ENCODE peak calls at places on chromosomes 3 and 15, in four cellular contexts. X, R, G and T are unnamed samples.

GRCh38 chr3:110568246-110568645 is 503.4 kb upstream of the NECTIN3 start:
- DNase-seq in X (no peak), R (no peak), G (no peak), T (no peak)

GRCh38 chr15:96362759-96363678 is 32.5 kb downstream of the NR2F2 start:
- DNase-seq in X (no peak), G (peak; percentile 83), R (no peak), T (no peak)

GRCh38 chr3:107845355-107846281 is 245.2 kb downstream of the CD47 start:
- DNase-seq in R (no peak), G (no peak), X (no peak), T (no peak)

GRCh38 chr3:52650437-52650836 is 35.3 kb downstream of the PBRM1 start:
- DNase-seq in R (no peak), G (no peak), X (no peak), T (no peak)

GRCh38 chr3:44427683-44428082 is 49.8 kb downstream of the ZNF445 start:
- DNase-seq in X (no peak), G (peak; percentile 29), R (no peak), T (no peak)

GRCh38 chr15:23467110-23467600 is 20.1 kb upstream of the GOLGA6L2 start:
- DNase-seq in R (no peak), X (no peak), G (peak; percentile 58), T (no peak)

GRCh38 chr3:50179710-50180109 is 11.7 kb upstream of the GNAT1 start:
- DNase-seq in X (no peak), G (no peak), R (no peak), T (no peak)

GRCh38 chr3:70856414-70857162 is 544.1 kb upstream of the MDFIC2 start:
- DNase-seq in G (no peak), R (no peak), X (no peak), T (no peak)

GRCh38 chr15:88385078-88385700 is 82.0 kb downstream of the MRPL46 start:
- DNase-seq in G (no peak), R (no peak), X (no peak), T (no peak)

GRCh38 chr3:57583544-57583943 is 13.6 kb downstream of the ARF4 start:
- DNase-seq in R (no peak), G (no peak), X (no peak), T (no peak)

GRCh38 chr3:52277972-52278509 is 408 bp downstream of the WDR82 start:
- DNase-seq in X (peak; percentile 83), G (peak; percentile 62), R (no peak), T (peak; percentile 36)

GRCh38 chr3:69252631-69253030 is 130.2 kb upstream of the LMOD3 start:
- DNase-seq in X (no peak), G (no peak), R (no peak), T (no peak)

GRCh38 chr3:37852097-37852496 is 9.6 kb upstream of the CTDSPL start:
- DNase-seq in X (no peak), R (no peak), G (no peak), T (no peak)

GRCh38 chr3:194913281-194913680 is 227.6 kb downstream of the FAM43A start:
- DNase-seq in X (no peak), R (no peak), G (no peak), T (no peak)

GRCh38 chr3:158791259-158791920 is 10.5 kb upstream of the MFSD1 start:
- DNase-seq in R (no peak), G (peak; percentile 77), X (no peak), T (no peak)

GRCh38 chr3:195140816-195141793 is 129.9 kb downstream of the XXYLT1 start:
- DNase-seq in X (no peak), R (no peak), G (no peak), T (no peak)

GRCh38 chr3:192212979-192213378 is 514.4 kb downstream of the FGF12 start:
- DNase-seq in G (no peak), R (no peak), X (no peak), T (no peak)

GRCh38 chr3:47428585-47429145 is 47.1 kb downstream of the SCAP start:
- DNase-seq in X (no peak), G (no peak), R (no peak), T (peak; percentile 7)

GRCh38 chr3:30751610-30752299 is 142.7 kb downstream of the GADL1 start:
- DNase-seq in X (no peak), R (peak; percentile 11), G (peak; percentile 77), T (no peak)

GRCh38 chr3:188729422-188729821 is 442.3 kb upstream of the TPRG1 start:
- DNase-seq in R (no peak), G (no peak), X (no peak), T (no peak)

GRCh38 chr15:57675481-57676181 is 30.9 kb upstream of the POLR2M start:
- DNase-seq in G (no peak), R (no peak), X (no peak), T (no peak)

GRCh38 chr3:57151021-57151449 is 14.1 kb downstream of the IL17RD start:
- DNase-seq in G (no peak), R (no peak), X (no peak), T (no peak)

GRCh38 chr15:51108933-51109550 is 14.3 kb upstream of the TNFAIP8L3 start:
- DNase-seq in R (no peak), G (no peak), X (no peak), T (no peak)

GRCh38 chr15:78979456-78980320 is 34.8 kb upstream of the CTSH start:
- DNase-seq in R (peak; percentile 66), X (peak; percentile 82), G (peak; percentile 95), T (peak; percentile 75)

GRCh38 chr15:70714575-70714974 is 48.8 kb downstream of the UACA start:
- DNase-seq in R (no peak), X (no peak), G (no peak), T (no peak)

GRCh38 chr3:48426401-48426909 is 3.4 kb downstream of the PLXNB1 start:
- DNase-seq in X (peak; percentile 79), R (no peak), G (no peak), T (no peak)

GRCh38 chr3:14803981-14804834 is 14.6 kb upstream of the FGD5 start:
- DNase-seq in G (peak; percentile 22), R (no peak), X (no peak), T (no peak)

GRCh38 chr3:104908761-104909160 is 457.9 kb upstream of the ALCAM start:
- DNase-seq in G (peak; percentile 14), R (no peak), X (no peak), T (no peak)

GRCh38 chr3:156599475-156599874 is 44.6 kb upstream of the SSR3 start:
- DNase-seq in X (no peak), R (no peak), G (peak; percentile 8), T (no peak)

GRCh38 chr15:52362497-52362896 is 66.9 kb upstream of the MYO5C start:
- DNase-seq in G (no peak), R (no peak), X (no peak), T (no peak)

GRCh38 chr3:159992601-159993000 is 4.0 kb downstream of the IL12A start:
- DNase-seq in X (no peak), G (no peak), R (no peak), T (no peak)

GRCh38 chr3:20326537-20326936 is 140.5 kb upstream of the SGO1 start:
- DNase-seq in G (no peak), X (no peak), R (no peak), T (no peak)

GRCh38 chr3:73625124-73625665 is 454 bp upstream of the PDZRN3 start:
- DNase-seq in G (peak; percentile 76), X (no peak), R (no peak), T (no peak)

GRCh38 chr15:98728107-98728810 is 79.9 kb downstream of the IGF1R start:
- DNase-seq in G (no peak), R (no peak), X (no peak), T (no peak)

GRCh38 chr3:189944285-189945145 is 176.2 kb downstream of the P3H2 start:
- DNase-seq in R (no peak), G (no peak), X (no peak), T (no peak)

GRCh38 chr15:101396484-101397261 is 92.8 kb downstream of the PCSK6 start:
- DNase-seq in R (no peak), G (peak; percentile 14), X (no peak), T (no peak)

GRCh38 chr3:179701176-179701827 is 48.5 kb downstream of the USP13 start:
- DNase-seq in X (no peak), R (no peak), G (peak; percentile 36), T (no peak)

GRCh38 chr3:179702271-179702947 is 49.6 kb downstream of the USP13 start:
- DNase-seq in R (no peak), G (no peak), X (no peak), T (no peak)

GRCh38 chr3:179700716-179701115 is 47.9 kb downstream of the USP13 start:
- DNase-seq in X (no peak), R (no peak), G (no peak), T (no peak)

GRCh38 chr3:179706233-179706632 is 53.4 kb downstream of the USP13 start:
- DNase-seq in R (no peak), G (no peak), X (no peak), T (no peak)

GRCh38 chr3:179703816-179704215 is 51.0 kb downstream of the USP13 start:
- DNase-seq in G (no peak), X (no peak), R (no peak), T (no peak)
- H3K27ac ChIP-seq in G (no peak overlapping the region), X (no peak overlapping the region), R (no peak overlapping the region), T (no peak overlapping the region)

GRCh38 chr3:16132926-16133325 is 41.6 kb upstream of the GALNT15 start:
- DNase-seq in X (no peak), R (no peak), G (no peak), T (no peak)
- TF ChIP-seq POLR2AphosphoS5 in X (no peak), R (no peak), G (no peak), T (peak; percentile 39)

GRCh38 chr3:141686477-141687280 is 51.4 kb upstream of the RNF7 start:
- DNase-seq in R (no peak), G (peak; percentile 17), X (peak; percentile 76), T (no peak)
- H3K4me3 ChIP-seq in R (peak overlapping the region; percentile 54), G (no peak overlapping the region), X (peak overlapping the region; percentile 37), T (peak overlapping the region; percentile 36)

GRCh38 chr15:41492597-41493204 is 973 bp upstream of the ITPKA start:
- DNase-seq in X (no peak), G (peak; percentile 30), R (no peak), T (no peak)
- H3K27ac ChIP-seq in X (peak overlapping the region; percentile 70), G (no peak overlapping the region), R (peak overlapping the region; percentile 55), T (no peak overlapping the region)

GRCh38 chr3:126021702-126022101 is 52.7 kb downstream of the ROPN1B start:
- DNase-seq in R (no peak), G (peak; percentile 12), X (no peak), T (no peak)

GRCh38 chr3:126022741-126023359 is 53.9 kb downstream of the ROPN1B start:
- DNase-seq in R (no peak), X (no peak), G (peak; percentile 12), T (no peak)

GRCh38 chr3:126024049-126024854 is 55.3 kb downstream of the ROPN1B start:
- DNase-seq in R (no peak), G (no peak), X (no peak), T (no peak)

GRCh38 chr3:126025116-126025729 is 56.2 kb downstream of the ROPN1B start:
- DNase-seq in G (no peak), R (no peak), X (no peak), T (no peak)

GRCh38 chr3:126023390-126023789 is 54.4 kb downstream of the ROPN1B start:
- DNase-seq in X (no peak), G (peak; percentile 33), R (no peak), T (no peak)
- TF ChIP-seq POLR2AphosphoS5 in X (no peak), G (no peak), R (no peak), T (no peak)